ENCODE peak calls at places on chromosomes 3 and 15, in six cellular contexts. One of them, this sample, is unnamed.

GRCh38 chr15:77597804-77598453 is 34.8 kb downstream of the LINGO1 start:
- DNase-seq in foreskin fibroblast: no peak
- DNase-seq in mammary epithelial cell: no peak
- DNase-seq in AG10803: no peak
- DNase-seq in cardiac muscle cell: no peak
- DNase-seq in tibial nerve: no peak
- DNase-seq in this sample: no peak

GRCh38 chr3:153319691-153320552 is 157.9 kb downstream of the RAP2B start:
- DNase-seq in foreskin fibroblast: no peak
- DNase-seq in mammary epithelial cell: no peak
- DNase-seq in AG10803: no peak
- DNase-seq in cardiac muscle cell: no peak
- DNase-seq in tibial nerve: no peak
- DNase-seq in this sample: no peak

GRCh38 chr3:71307884-71308697 is 275.4 kb downstream of the FOXP1 start:
- DNase-seq in foreskin fibroblast: peak; percentile 9
- DNase-seq in mammary epithelial cell: peak; percentile 41
- DNase-seq in AG10803: no peak
- DNase-seq in cardiac muscle cell: peak; percentile 53
- DNase-seq in tibial nerve: no peak
- DNase-seq in this sample: no peak

GRCh38 chr3:127736801-127737539 is 64.2 kb downstream of the ABTB1 start:
- DNase-seq in foreskin fibroblast: no peak
- DNase-seq in mammary epithelial cell: no peak
- DNase-seq in AG10803: no peak
- DNase-seq in cardiac muscle cell: no peak
- DNase-seq in tibial nerve: no peak
- DNase-seq in this sample: no peak

GRCh38 chr15:76285241-76285825 is 25.9 kb downstream of the ETFA start:
- DNase-seq in foreskin fibroblast: peak; percentile 7
- DNase-seq in mammary epithelial cell: peak; percentile 5
- DNase-seq in AG10803: peak; percentile 6
- DNase-seq in cardiac muscle cell: peak; percentile 11
- DNase-seq in tibial nerve: no peak
- DNase-seq in this sample: no peak

GRCh38 chr3:46725663-46726314 is 8.1 kb upstream of the PRSS50 start:
- DNase-seq in foreskin fibroblast: peak; percentile 15
- DNase-seq in mammary epithelial cell: no peak
- DNase-seq in AG10803: peak; percentile 38
- DNase-seq in cardiac muscle cell: peak; percentile 39
- DNase-seq in tibial nerve: no peak
- DNase-seq in this sample: no peak

GRCh38 chr3:122994954-122995353 is 32.6 kb downstream of the SEMA5B start:
- DNase-seq in foreskin fibroblast: no peak
- DNase-seq in mammary epithelial cell: no peak
- DNase-seq in AG10803: no peak
- DNase-seq in cardiac muscle cell: no peak
- DNase-seq in tibial nerve: no peak
- DNase-seq in this sample: no peak

GRCh38 chr15:63166219-63166618 is 8.9 kb upstream of the RPS27L start:
- DNase-seq in foreskin fibroblast: no peak
- DNase-seq in mammary epithelial cell: no peak
- DNase-seq in AG10803: peak; percentile 21
- DNase-seq in cardiac muscle cell: peak; percentile 45
- DNase-seq in tibial nerve: no peak
- DNase-seq in this sample: no peak

GRCh38 chr3:69987833-69988232 is 11.7 kb upstream of the SAMMSON start:
- DNase-seq in foreskin fibroblast: no peak
- DNase-seq in mammary epithelial cell: no peak
- DNase-seq in AG10803: no peak
- DNase-seq in cardiac muscle cell: no peak
- DNase-seq in tibial nerve: no peak
- DNase-seq in this sample: no peak

GRCh38 chr3:57397175-57398026 is 104.9 kb upstream of the ASB14 start:
- DNase-seq in foreskin fibroblast: peak; percentile 28
- DNase-seq in mammary epithelial cell: peak; percentile 51
- DNase-seq in AG10803: peak; percentile 47
- DNase-seq in cardiac muscle cell: peak; percentile 75
- DNase-seq in tibial nerve: peak; percentile 20
- DNase-seq in this sample: peak; percentile 1

GRCh38 chr3:99686955-99687612 is 48.7 kb downstream of the COL8A1 start:
- DNase-seq in foreskin fibroblast: peak; percentile 46
- DNase-seq in mammary epithelial cell: peak; percentile 42
- DNase-seq in AG10803: peak; percentile 71
- DNase-seq in cardiac muscle cell: peak; percentile 86
- DNase-seq in tibial nerve: peak; percentile 71
- DNase-seq in this sample: no peak

GRCh38 chr3:112974178-112974517 is 755 bp downstream of the CD200R1 start:
- DNase-seq in foreskin fibroblast: no peak
- DNase-seq in mammary epithelial cell: no peak
- DNase-seq in AG10803: no peak
- DNase-seq in cardiac muscle cell: no peak
- DNase-seq in tibial nerve: no peak
- DNase-seq in this sample: no peak
- H3K4me3 ChIP-seq in foreskin fibroblast: no peak overlapping the region
- H3K4me3 ChIP-seq in mammary epithelial cell: no peak overlapping the region
- H3K4me3 ChIP-seq in AG10803: no peak overlapping the region
- H3K4me3 ChIP-seq in cardiac muscle cell: no peak overlapping the region
- H3K4me3 ChIP-seq in tibial nerve: no peak overlapping the region
- H3K4me3 ChIP-seq in this sample: no peak overlapping the region

GRCh38 chr3:48625600-48625999 is 4.0 kb upstream of the TMEM89 start:
- DNase-seq in foreskin fibroblast: no peak
- DNase-seq in mammary epithelial cell: no peak
- DNase-seq in AG10803: no peak
- DNase-seq in cardiac muscle cell: no peak
- DNase-seq in tibial nerve: no peak
- DNase-seq in this sample: no peak

GRCh38 chr3:48629894-48630293 is 5.4 kb downstream of the SLC26A6 start:
- DNase-seq in foreskin fibroblast: no peak
- DNase-seq in mammary epithelial cell: no peak
- DNase-seq in AG10803: no peak
- DNase-seq in cardiac muscle cell: no peak
- DNase-seq in tibial nerve: no peak
- DNase-seq in this sample: no peak

GRCh38 chr3:48630407-48630806 is 4.9 kb downstream of the SLC26A6 start:
- DNase-seq in foreskin fibroblast: no peak
- DNase-seq in mammary epithelial cell: no peak
- DNase-seq in AG10803: no peak
- DNase-seq in cardiac muscle cell: no peak
- DNase-seq in tibial nerve: no peak
- DNase-seq in this sample: no peak

GRCh38 chr3:48630833-48631232 is 4.4 kb downstream of the SLC26A6 start:
- DNase-seq in foreskin fibroblast: no peak
- DNase-seq in mammary epithelial cell: no peak
- DNase-seq in AG10803: no peak
- DNase-seq in cardiac muscle cell: no peak
- DNase-seq in tibial nerve: no peak
- DNase-seq in this sample: no peak

GRCh38 chr3:48628277-48629017 is 6.8 kb downstream of the SLC26A6 start:
- DNase-seq in foreskin fibroblast: no peak
- DNase-seq in mammary epithelial cell: no peak
- DNase-seq in AG10803: no peak
- DNase-seq in cardiac muscle cell: no peak
- DNase-seq in tibial nerve: no peak
- DNase-seq in this sample: no peak
- H3K4me3 ChIP-seq in foreskin fibroblast: no peak overlapping the region
- H3K4me3 ChIP-seq in mammary epithelial cell: no peak overlapping the region
- H3K4me3 ChIP-seq in AG10803: no peak overlapping the region
- H3K4me3 ChIP-seq in cardiac muscle cell: no peak overlapping the region
- H3K4me3 ChIP-seq in tibial nerve: no peak overlapping the region
- H3K4me3 ChIP-seq in this sample: no peak overlapping the region

GRCh38 chr15:58483316-58483715 is 51.5 kb downstream of the LIPC start:
- DNase-seq in foreskin fibroblast: no peak
- DNase-seq in mammary epithelial cell: no peak
- DNase-seq in AG10803: no peak
- DNase-seq in cardiac muscle cell: no peak
- DNase-seq in tibial nerve: no peak
- DNase-seq in this sample: no peak
- H3K4me3 ChIP-seq in foreskin fibroblast: no peak overlapping the region
- H3K4me3 ChIP-seq in mammary epithelial cell: no peak overlapping the region
- H3K4me3 ChIP-seq in AG10803: no peak overlapping the region
- H3K4me3 ChIP-seq in cardiac muscle cell: no peak overlapping the region
- H3K4me3 ChIP-seq in tibial nerve: no peak overlapping the region
- H3K4me3 ChIP-seq in this sample: no peak overlapping the region

DNA sequence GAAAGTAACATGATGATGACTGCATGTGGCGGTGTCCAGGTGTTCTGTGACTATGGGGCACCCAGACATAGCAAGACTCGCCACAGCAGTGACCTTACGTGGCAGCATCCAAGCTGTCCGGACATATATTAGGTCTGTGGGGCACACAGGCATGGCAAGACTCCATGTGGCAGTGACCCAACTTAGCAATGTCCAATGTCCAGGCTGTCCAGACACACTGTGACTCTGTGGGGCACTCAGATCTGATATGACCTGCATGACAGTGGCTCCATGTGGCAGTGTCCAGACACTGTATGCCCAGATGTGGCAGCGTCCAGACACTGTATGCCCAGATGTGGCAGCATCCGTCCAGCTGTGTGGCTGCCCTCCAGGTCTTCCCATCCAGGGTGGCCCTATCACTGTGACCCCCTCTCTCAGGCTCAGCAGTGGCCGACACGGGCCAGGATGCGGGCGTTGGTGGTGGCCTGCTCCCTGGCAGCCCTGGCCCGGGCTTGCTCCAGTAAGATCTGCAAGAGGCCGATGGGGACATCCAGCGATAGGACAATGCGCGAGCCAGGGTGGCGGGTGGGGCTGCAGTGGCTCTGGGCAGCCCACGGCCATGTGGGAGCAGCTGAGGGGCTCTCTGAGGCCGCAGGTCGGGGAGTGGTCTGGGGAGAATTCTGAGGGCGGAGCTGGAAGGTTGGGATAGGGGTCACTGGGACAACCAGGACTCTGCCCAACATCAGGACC is 1.1 kb downstream of the UCN2 start:
- DNase-seq in foreskin fibroblast: no peak
- DNase-seq in mammary epithelial cell: no peak
- DNase-seq in AG10803: no peak
- DNase-seq in cardiac muscle cell: no peak
- DNase-seq in tibial nerve: no peak
- DNase-seq in this sample: no peak
- H3K4me3 ChIP-seq in foreskin fibroblast: no peak overlapping the region
- H3K4me3 ChIP-seq in mammary epithelial cell: no peak overlapping the region
- H3K4me3 ChIP-seq in AG10803: no peak overlapping the region
- H3K4me3 ChIP-seq in cardiac muscle cell: no peak overlapping the region
- H3K4me3 ChIP-seq in tibial nerve: no peak overlapping the region
- H3K4me3 ChIP-seq in this sample: no peak overlapping the region

GRCh38 chr15:29789871-29790270 is 32.4 kb downstream of the TJP1 start:
- DNase-seq in foreskin fibroblast: no peak
- DNase-seq in mammary epithelial cell: no peak
- DNase-seq in AG10803: no peak
- DNase-seq in cardiac muscle cell: no peak
- DNase-seq in tibial nerve: no peak
- DNase-seq in this sample: no peak

GRCh38 chr15:29788433-29789034 is 33.7 kb downstream of the TJP1 start:
- DNase-seq in foreskin fibroblast: no peak
- DNase-seq in mammary epithelial cell: peak; percentile 51
- DNase-seq in AG10803: no peak
- DNase-seq in cardiac muscle cell: no peak
- DNase-seq in tibial nerve: no peak
- DNase-seq in this sample: no peak

GRCh38 chr15:29785068-29785467 is 37.2 kb downstream of the TJP1 start:
- DNase-seq in foreskin fibroblast: no peak
- DNase-seq in mammary epithelial cell: no peak
- DNase-seq in AG10803: no peak
- DNase-seq in cardiac muscle cell: no peak
- DNase-seq in tibial nerve: no peak
- DNase-seq in this sample: no peak

GRCh38 chr15:29787767-29788166 is 34.5 kb downstream of the TJP1 start:
- DNase-seq in foreskin fibroblast: no peak
- DNase-seq in mammary epithelial cell: no peak
- DNase-seq in AG10803: no peak
- DNase-seq in cardiac muscle cell: no peak
- DNase-seq in tibial nerve: no peak
- DNase-seq in this sample: no peak

DNA sequence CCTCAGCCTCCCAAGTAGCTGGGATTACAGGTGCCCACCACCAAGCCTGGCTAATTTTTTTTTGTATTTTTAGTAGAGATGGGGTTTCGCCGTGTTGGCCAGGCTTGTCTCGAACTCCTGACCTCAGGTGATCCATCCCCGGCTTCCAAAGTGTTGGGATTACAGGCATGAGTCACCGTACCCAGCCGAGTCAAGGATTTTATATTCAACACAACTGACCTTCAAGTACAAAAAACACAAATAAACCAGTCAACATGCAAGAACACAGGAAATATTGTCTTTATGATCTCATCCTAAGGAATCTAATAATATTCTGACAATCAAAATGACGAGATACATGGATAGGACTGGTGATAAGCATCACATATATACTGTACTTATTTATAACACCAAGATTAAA is 37.9 kb downstream of the TJP1 start:
- DNase-seq in foreskin fibroblast: no peak
- DNase-seq in mammary epithelial cell: no peak
- DNase-seq in AG10803: no peak
- DNase-seq in cardiac muscle cell: no peak
- DNase-seq in tibial nerve: no peak
- DNase-seq in this sample: no peak
- H3K4me3 ChIP-seq in foreskin fibroblast: no peak overlapping the region
- H3K4me3 ChIP-seq in mammary epithelial cell: no peak overlapping the region
- H3K4me3 ChIP-seq in AG10803: no peak overlapping the region
- H3K4me3 ChIP-seq in cardiac muscle cell: no peak overlapping the region
- H3K4me3 ChIP-seq in tibial nerve: no peak overlapping the region
- H3K4me3 ChIP-seq in this sample: no peak overlapping the region